ENCODE peak calls at places on chromosomes 5 and 9, in ten cellular contexts. I, T, Z, H, B, D, C, K, P and R are unnamed samples.

GRCh38 chr5:115561176-115561575 is 16.6 kb upstream of the FEM1C start:
- DNase-seq in I (no peak), T (no peak), Z (no peak), H (no peak), B (no peak), D (no peak), C (no peak), K (no peak), P (no peak), R (no peak)

GRCh38 chr5:180126716-180127681 is 55.4 kb upstream of the RNF130 start:
- DNase-seq in I (no peak), T (peak), Z (no peak), H (peak), B (peak), D (no peak), C (peak), K (no peak), P (peak), R (peak)

GRCh38 chr5:5290674-5291334 is 131.7 kb upstream of the ICE1 start:
- DNase-seq in I (no peak), T (no peak), Z (no peak), H (no peak), B (no peak), D (no peak), C (no peak), K (no peak), P (no peak), R (no peak)

GRCh38 chr5:167785896-167786295 is 505.5 kb upstream of the WWC1 start:
- DNase-seq in I (no peak), T (no peak), Z (no peak), H (no peak), B (no peak), D (no peak), C (no peak), K (no peak), P (no peak), R (no peak)

GRCh38 chr5:138696501-138696900 is 56.7 kb upstream of the CTNNA1 start:
- DNase-seq in I (no peak), T (peak), Z (no peak), H (no peak), B (no peak), D (no peak), C (no peak), K (no peak), P (no peak), R (no peak)

GRCh38 chr5:138229387-138229786 is 16.3 kb upstream of the CDC23 start:
- DNase-seq in I (no peak), T (no peak), Z (no peak), H (no peak), B (no peak), D (no peak), C (no peak), K (no peak), P (no peak), R (no peak)

GRCh38 chr5:174459832-174460448 is 264.4 kb upstream of the MSX2 start:
- DNase-seq in I (no peak), T (no peak), Z (no peak), H (no peak), B (no peak), D (no peak), C (no peak), K (no peak), P (no peak), R (no peak)

GRCh38 chr5:110916373-110917049 is 155.0 kb upstream of the TSLP start:
- DNase-seq in I (peak), T (peak), Z (no peak), H (no peak), B (no peak), D (no peak), C (no peak), K (no peak), P (no peak), R (no peak)

GRCh38 chr5:153632748-153633290 is 142.3 kb downstream of the GRIA1 start:
- DNase-seq in I (no peak), T (peak), Z (no peak), H (no peak), B (no peak), D (no peak), C (no peak), K (no peak), P (no peak), R (no peak)

GRCh38 chr5:71587709-71588532 is 781 bp downstream of the MCCC2 start:
- DNase-seq in I (no peak), T (peak), Z (no peak), H (no peak), B (no peak), D (no peak), C (peak), K (no peak), P (peak), R (peak)

GRCh38 chr5:67404261-67405100 is 207.9 kb upstream of the CD180 start:
- DNase-seq in I (no peak), T (peak), Z (no peak), H (no peak), B (no peak), D (no peak), C (no peak), K (no peak), P (no peak), R (no peak)

GRCh38 chr5:80668016-80668969 is 13.5 kb upstream of the DHFR start:
- DNase-seq in I (no peak), T (no peak), Z (no peak), H (no peak), B (no peak), D (peak), C (no peak), K (no peak), P (peak), R (no peak)

GRCh38 chr9:128203024-128203841 is at the start of gene DNM1:
- DNase-seq in I (no peak), T (peak), Z (peak), H (peak), B (peak), D (peak), C (peak), K (peak), P (peak), R (peak)

GRCh38 chr5:66454186-66455078 is 141.8 kb upstream of the MAST4 start:
- DNase-seq in I (no peak), T (peak), Z (no peak), H (no peak), B (no peak), D (no peak), C (no peak), K (no peak), P (no peak), R (no peak)

GRCh38 chr9:127333326-127334064 is 63.5 kb upstream of the SLC2A8 start:
- DNase-seq in I (peak), T (peak), Z (no peak), H (no peak), B (no peak), D (no peak), C (no peak), K (no peak), P (no peak), R (no peak)

GRCh38 chr5:133899506-133899905 is 68.9 kb downstream of the C5orf15 start:
- DNase-seq in I (no peak), T (no peak), Z (no peak), H (no peak), B (no peak), D (no peak), C (no peak), K (no peak), P (no peak), R (no peak)

GRCh38 chr9:121551985-121552753 is 52.5 kb upstream of the GGTA1 start:
- DNase-seq in I (no peak), T (no peak), Z (no peak), H (no peak), B (no peak), D (no peak), C (no peak), K (no peak), P (no peak), R (no peak)

GRCh38 chr5:108696951-108697715 is 50.6 kb upstream of the FER start:
- DNase-seq in I (no peak), T (no peak), Z (no peak), H (no peak), B (no peak), D (no peak), C (no peak), K (no peak), P (no peak), R (no peak)

GRCh38 chr9:88106492-88106891 is 31.8 kb downstream of the SPATA31C2 start:
- DNase-seq in I (peak), T (peak), Z (no peak), H (no peak), B (peak), D (no peak), C (peak), K (no peak), P (peak), R (peak)